ENCODE peak calls at places on chromosomes 13 and 19, in five cellular contexts. U is keratinocyte, V is tibial artery, S is mesendoderm, Z is transverse colon. R is an unnamed sample. For H3K27me3, the result is how much of the 10 kb centered on the place peaks cover.

GRCh38 chr13:51995677-51996551 is 15.3 kb downstream of the ATP7B start:
- DNase-seq in S (peak), Z (peak), V (no peak), U (no peak), R (no peak)

GRCh38 chr19:51800849-51801244 is 5.9 kb downstream of the FPR3 start:
- DNase-seq in V (no peak), S (no peak), Z (no peak), U (no peak), R (no peak)

GRCh38 chr13:113637262-113638160 is 20.5 kb downstream of the ATP4B start:
- DNase-seq in S (no peak), Z (peak), V (peak), U (no peak), R (no peak)

GRCh38 chr13:102814025-102814607 is 15.2 kb downstream of the BIVM start:
- DNase-seq in V (no peak), S (no peak), Z (no peak), U (no peak), R (no peak)

GRCh38 chr19:5143471-5144411 is 174.8 kb downstream of the KDM4B start:
- DNase-seq in V (no peak), S (no peak), Z (no peak), U (no peak), R (peak)

GRCh38 chr13:110150384-110151091 is 156.4 kb downstream of the COL4A1 start:
- DNase-seq in V (no peak), S (no peak), Z (no peak), U (no peak), R (no peak)

GRCh38 chr19:10516671-10517286 is 468 bp downstream of the S1PR5 start:
- DNase-seq in S (no peak), U (no peak), Z (no peak), V (no peak), R (no peak)

GRCh38 chr13:99027661-99028425 is 50.0 kb upstream of the DOCK9 start:
- DNase-seq in U (no peak), V (no peak), Z (no peak), S (no peak), R (no peak)

GRCh38 chr13:85312071-85312470 is 487.1 kb downstream of the SLITRK6 start:
- DNase-seq in Z (no peak), S (no peak), V (no peak), U (no peak), R (no peak)

GRCh38 chr13:109844396-109844795 is 58.0 kb upstream of the IRS2 start:
- DNase-seq in U (no peak), Z (no peak), S (no peak), V (no peak), R (no peak)

GRCh38 chr13:112115403-112116091 is 48.6 kb downstream of the SOX1 start:
- DNase-seq in V (no peak), S (no peak), Z (no peak), U (no peak), R (no peak)

GRCh38 chr19:40279120-40279551 is 6.0 kb downstream of the AKT2 start:
- DNase-seq in U (no peak), S (no peak), V (peak), Z (peak), R (peak)

GRCh38 chr19:56839665-56840451 is 668 bp downstream of the PEG3 start:
- DNase-seq in Z (peak), U (no peak), V (peak), S (peak), R (peak)

GRCh38 chr13:21717817-21718216 is 46.9 kb downstream of the FGF9 start:
- DNase-seq in V (no peak), S (peak), Z (no peak), U (peak), R (no peak)

GRCh38 chr19:30696514-30696913 is 324.3 kb downstream of the ZNF536 start:
- DNase-seq in S (peak), U (no peak), V (peak), Z (no peak), R (no peak)

GRCh38 chr19:7260161-7260560 is 34.1 kb downstream of the INSR start:
- DNase-seq in U (no peak), Z (no peak), V (no peak), S (no peak), R (no peak)

GRCh38 chr19:31674503-31675186 is 325.4 kb upstream of the TSHZ3 start:
- DNase-seq in U (no peak), V (no peak), S (no peak), Z (no peak), R (no peak)

GRCh38 chr19:21910318-21910717 is 74.3 kb upstream of the ZNF43 start:
- DNase-seq in U (no peak), V (no peak), Z (no peak), S (no peak), R (no peak)

GRCh38 chr19:11164879-11165406 is 9.4 kb upstream of the SPC24 start:
- DNase-seq in S (no peak), V (peak), Z (peak), U (no peak), R (peak)

GRCh38 chr13:44155422-44156293 is 218.0 kb upstream of the SERP2 start:
- DNase-seq in V (peak), S (peak), U (no peak), Z (peak), R (peak)

GRCh38 chr13:50244913-50245574 is 229.8 kb downstream of the KCNRG start:
- DNase-seq in V (no peak), S (peak), U (no peak), Z (no peak), R (no peak)

GRCh38 chr13:92972751-92973150 is 253.9 kb upstream of the GPC6 start:
- DNase-seq in S (no peak), Z (no peak), U (no peak), V (no peak), R (no peak)

GRCh38 chr19:14073232-14073924 is 792 bp downstream of the MISP3 start:
- DNase-seq in U (no peak), Z (peak), S (peak), V (peak), R (peak)

GRCh38 chr19:53131085-53131484 is 1.6 kb downstream of the ZNF415 start:
- DNase-seq in V (no peak), S (peak), Z (no peak), U (no peak), R (no peak)

GRCh38 chr19:29487432-29487831 is 38.4 kb upstream of the VSTM2B start:
- DNase-seq in Z (no peak), U (no peak), S (no peak), V (no peak), R (no peak)
- H3K27me3 ChIP-seq in Z (under half), U (under half), S (under half), V (under half), R (under half)

DNA sequence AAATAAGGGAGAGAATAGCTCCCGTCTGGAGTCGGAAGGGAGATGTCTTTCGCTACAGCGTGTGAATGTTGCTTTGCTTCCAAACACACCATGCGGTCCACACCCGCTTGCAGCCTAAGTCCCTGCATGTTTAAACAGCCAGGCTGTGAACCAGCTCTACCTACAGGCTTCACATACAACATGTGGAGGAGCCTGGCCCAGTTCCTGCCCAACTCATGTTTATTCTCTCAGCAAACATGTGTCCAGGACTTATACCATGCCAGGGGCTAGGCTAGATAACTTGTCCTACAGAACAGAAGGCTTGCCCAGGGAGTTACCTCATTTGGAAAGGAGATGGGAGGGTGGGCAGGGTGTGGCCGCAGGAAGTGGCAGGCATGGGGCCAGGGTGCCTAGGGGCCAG is 181.5 kb downstream of the FOXO1 start:
- DNase-seq in S (no peak), V (no peak), Z (no peak), U (peak), R (no peak)
- H3K4me3 ChIP-seq in S (no peak), V (no peak), Z (no peak), U (no peak), R (no peak)

DNA sequence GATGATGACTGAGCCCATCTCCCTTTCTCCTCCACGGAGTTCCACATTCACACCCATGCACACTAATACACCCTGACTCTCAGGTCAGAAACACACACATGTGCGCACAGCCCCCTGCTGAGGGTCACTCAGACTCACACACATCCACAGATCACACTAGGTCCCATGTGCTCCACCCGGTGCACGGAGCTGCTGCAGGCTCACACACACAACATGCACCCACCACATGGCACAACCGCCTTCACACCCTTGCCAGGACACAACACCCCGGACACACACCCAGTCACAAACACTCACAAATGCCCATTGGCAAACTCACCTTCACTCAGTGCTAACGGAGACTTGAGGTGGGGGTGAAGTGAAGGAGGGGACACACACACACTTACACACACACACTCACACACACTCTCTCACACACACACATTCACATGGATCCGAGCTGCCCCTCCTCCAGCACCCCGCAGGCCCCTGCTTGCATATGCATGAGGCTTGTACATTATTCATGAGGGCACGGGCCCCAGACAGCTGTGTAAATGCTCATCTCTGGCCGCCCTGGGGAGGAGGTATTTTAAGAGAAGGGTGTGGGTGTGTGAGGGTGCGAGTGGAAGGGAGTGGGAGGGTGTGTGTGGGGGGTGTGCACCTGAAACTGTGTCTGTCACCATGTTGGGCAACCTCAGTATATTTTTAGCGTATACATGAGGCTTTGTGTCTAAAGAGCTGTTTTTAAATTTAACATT is 2.2 kb downstream of the NCAN start:
- DNase-seq in U (no peak), V (no peak), S (no peak), Z (no peak), R (no peak)
- H3K27me3 ChIP-seq in U (under half), V (under half), S (under half), Z (half or more), R (under half)

DNA sequence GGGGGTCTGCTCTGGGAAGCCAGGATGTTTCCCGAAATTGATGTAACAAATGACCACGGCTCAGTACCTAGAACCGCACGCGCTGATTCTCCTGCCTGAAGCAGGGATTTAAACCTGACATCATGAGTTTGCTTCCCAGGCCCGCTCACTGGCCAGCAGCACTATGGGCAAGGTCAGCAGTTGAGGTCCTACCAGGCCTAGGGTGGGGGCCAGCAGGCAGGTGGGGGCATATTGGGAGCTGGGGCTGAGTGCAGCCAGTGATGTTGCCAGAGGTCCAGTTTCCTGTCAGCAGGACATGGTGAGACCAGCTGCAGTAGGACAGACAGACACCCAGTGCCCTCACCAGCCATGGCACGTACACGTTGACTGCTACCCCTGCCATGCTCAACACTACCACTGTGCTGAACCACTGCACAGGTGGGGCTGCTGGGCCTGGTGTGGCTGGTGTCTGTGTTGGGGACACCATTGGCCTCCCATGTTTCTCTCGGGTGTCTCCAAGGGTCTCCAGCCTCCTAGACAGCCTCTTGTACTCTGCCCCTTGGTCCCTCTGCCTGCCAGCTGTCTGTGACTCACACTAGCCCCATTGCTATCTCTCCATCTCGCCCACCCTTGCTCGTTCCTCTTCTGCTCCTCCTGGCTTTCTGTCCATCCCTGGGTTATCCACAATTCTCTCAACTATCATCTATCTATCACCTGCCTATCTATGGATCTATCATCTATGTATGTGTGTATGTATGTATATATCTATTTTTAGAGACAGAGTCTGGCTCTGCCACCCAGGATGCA is 1.1 kb upstream of the C19orf85 start:
- DNase-seq in V (no peak), S (no peak), U (no peak), Z (no peak), R (no peak)
- H3K4me3 ChIP-seq in V (no peak), S (no peak), U (no peak), Z (no peak), R (no peak)

GRCh38 chr19:49430172-49430677 is 5.0 kb downstream of the GFY start:
- DNase-seq in V (no peak), Z (no peak), S (peak), U (no peak), R (no peak)

GRCh38 chr19:49425922-49426592 is 869 bp downstream of the GFY start:
- DNase-seq in U (no peak), V (no peak), S (peak), Z (no peak), R (no peak)

GRCh38 chr19:49428547-49429451 is 3.6 kb downstream of the GFY start:
- DNase-seq in S (no peak), U (no peak), Z (no peak), V (no peak), R (no peak)

GRCh38 chr19:49427339-49427738 is 2.2 kb downstream of the GFY start:
- DNase-seq in V (no peak), Z (no peak), S (no peak), U (no peak), R (no peak)

DNA sequence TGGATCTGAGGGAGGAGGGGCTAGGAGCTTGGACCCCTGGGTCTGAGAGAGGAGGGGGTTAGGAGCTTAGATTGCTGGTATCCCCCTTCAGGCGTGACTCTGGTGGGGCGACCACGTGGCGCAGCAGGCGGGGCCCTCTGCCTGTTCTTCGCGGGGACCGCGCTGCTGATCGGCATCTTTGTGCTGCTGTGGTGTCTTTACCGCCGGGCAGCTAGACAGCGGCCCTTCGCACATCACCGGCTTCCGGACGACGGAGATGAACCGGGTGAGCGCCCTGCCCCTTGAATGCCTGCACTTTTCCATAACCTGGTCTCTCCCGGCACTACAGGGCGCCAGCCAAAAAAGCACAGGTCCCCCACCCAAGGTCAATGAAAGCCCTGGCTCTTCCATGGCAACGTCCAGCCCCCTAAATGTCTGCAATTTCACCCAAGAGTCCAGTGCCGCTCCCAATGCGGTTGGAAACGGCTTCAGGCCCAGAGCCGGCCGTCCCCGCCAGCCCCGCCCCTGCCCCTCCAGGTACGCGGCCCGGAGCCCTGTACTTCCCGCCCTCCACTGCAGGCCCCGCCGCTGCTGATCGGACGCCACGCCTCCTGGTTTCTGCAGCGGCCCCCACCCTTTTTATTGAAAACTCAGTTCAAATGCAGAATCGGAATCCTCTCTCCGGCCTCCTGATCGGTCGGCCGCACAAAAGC is 2.8 kb downstream of the GFY start:
- DNase-seq in V (no peak), Z (no peak), S (peak), U (no peak), R (no peak)
- H3K27me3 ChIP-seq in V (under half), Z (half or more), S (under half), U (half or more), R (half or more)

DNA sequence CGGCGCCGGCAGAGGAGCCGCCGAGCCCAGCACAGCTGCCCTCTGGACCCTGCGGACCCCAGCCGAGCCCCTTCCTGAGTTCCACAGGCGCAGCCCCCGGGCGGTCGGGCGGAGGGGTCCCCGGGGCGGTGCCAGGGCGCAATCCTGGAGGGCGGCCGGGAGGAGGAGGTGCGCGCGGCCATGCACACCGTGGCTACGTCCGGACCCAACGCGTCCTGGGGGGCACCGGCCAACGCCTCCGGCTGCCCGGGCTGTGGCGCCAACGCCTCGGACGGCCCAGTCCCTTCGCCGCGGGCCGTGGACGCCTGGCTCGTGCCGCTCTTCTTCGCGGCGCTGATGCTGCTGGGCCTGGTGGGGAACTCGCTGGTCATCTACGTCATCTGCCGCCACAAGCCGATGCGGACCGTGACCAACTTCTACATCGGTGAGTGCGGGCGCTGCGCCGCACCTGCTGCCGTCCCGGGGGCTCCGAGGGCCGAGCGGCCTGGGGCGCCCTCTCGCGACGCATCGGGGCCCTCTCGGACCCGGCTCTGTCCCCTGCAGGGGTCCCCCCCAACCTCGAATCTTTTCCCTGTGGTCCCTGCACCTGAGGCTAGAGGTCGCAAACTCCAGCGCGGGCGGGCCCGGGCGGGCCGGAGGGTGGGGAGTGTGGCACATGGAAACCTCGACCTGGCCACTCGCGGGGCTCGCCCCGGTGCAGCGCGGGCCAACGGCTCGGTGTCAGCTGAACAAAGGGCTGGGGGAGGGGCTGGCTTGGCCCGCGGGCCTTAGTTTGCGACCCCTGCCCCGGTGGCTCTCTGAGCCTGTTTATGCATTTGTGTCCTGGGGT is at the start of gene KISS1R:
- DNase-seq in U (no peak), S (peak), Z (no peak), V (no peak), R (no peak)
- H3K4me3 ChIP-seq in U (no peak), S (no peak), Z (peak), V (peak), R (peak)

DNA sequence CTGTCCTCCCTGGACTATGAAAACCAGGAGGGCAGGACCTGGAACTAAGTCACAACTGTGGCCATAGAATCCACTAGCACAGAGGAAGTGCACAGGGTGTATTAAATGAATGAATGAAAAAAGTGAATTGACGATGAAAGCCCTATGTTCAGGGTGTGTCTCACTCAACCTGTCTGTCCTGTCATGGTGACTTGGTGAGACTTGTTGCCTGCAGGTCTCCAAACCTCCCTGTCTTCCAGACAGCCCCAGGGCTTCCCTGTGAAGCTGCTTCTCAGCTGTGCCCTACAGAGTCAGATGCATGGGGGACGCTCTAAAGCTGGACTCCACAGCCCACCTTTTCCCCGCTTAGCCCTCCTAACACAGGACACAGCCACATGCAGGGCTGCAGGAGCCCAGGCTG is 4.8 kb upstream of the IGFL1 start:
- DNase-seq in U (no peak), Z (no peak), V (no peak), S (no peak), R (no peak)
- H3K27me3 ChIP-seq in U (half or more), Z (under half), V (under half), S (under half), R (under half)